ENCODE peak calls at places on chromosomes 13 and 19, in four cellular contexts. L, Z, C and E are unnamed samples.

GRCh38 chr19:35208121-35208520 is 20.4 kb downstream of the FAM187B start:
- DNase-seq in L (no peak), Z (no peak), C (no peak), E (no peak)

GRCh38 chr13:48278806-48279205 is 24.7 kb upstream of the RB1 start:
- DNase-seq in L (peak), Z (no peak), C (no peak), E (no peak)

GRCh38 chr13:103517768-103518102 is 451.5 kb upstream of the SLC10A2 start:
- DNase-seq in L (no peak), Z (no peak), C (no peak), E (no peak)

GRCh38 chr13:97938701-97939475 is 14.6 kb upstream of the IPO5 start:
- DNase-seq in L (no peak), Z (no peak), C (no peak), E (no peak)

GRCh38 chr19:23203841-23204344 is 46.3 kb downstream of the ZNF724 start:
- DNase-seq in L (no peak), Z (peak), C (no peak), E (no peak)

GRCh38 chr19:5352229-5352763 is 11.7 kb upstream of the PTPRS start:
- DNase-seq in L (no peak), Z (no peak), C (no peak), E (no peak)

GRCh38 chr19:13717194-13717643 is 47.1 kb upstream of the MRI1 start:
- DNase-seq in L (no peak), Z (no peak), C (no peak), E (no peak)

GRCh38 chr13:86298741-86299140 is 499.5 kb upstream of the SLITRK6 start:
- DNase-seq in L (no peak), Z (no peak), C (no peak), E (no peak)

GRCh38 chr13:112792511-112792910 is 102.7 kb downstream of the ATP11A start:
- DNase-seq in L (no peak), Z (peak), C (no peak), E (no peak)

GRCh38 chr13:75482820-75483079 is 781 bp upstream of the TBC1D4 start:
- DNase-seq in L (no peak), Z (no peak), C (no peak), E (no peak)

GRCh38 chr13:75480691-75481175 is 1.2 kb downstream of the TBC1D4 start:
- DNase-seq in L (peak), Z (peak), C (peak), E (no peak)

GRCh38 chr13:75482070-75482819 is at the start of gene TBC1D4:
- DNase-seq in L (peak), Z (peak), C (peak), E (peak)

GRCh38 chr13:75479102-75479501 is 2.9 kb downstream of the TBC1D4 start:
- DNase-seq in L (no peak), Z (no peak), C (no peak), E (no peak)

DNA sequence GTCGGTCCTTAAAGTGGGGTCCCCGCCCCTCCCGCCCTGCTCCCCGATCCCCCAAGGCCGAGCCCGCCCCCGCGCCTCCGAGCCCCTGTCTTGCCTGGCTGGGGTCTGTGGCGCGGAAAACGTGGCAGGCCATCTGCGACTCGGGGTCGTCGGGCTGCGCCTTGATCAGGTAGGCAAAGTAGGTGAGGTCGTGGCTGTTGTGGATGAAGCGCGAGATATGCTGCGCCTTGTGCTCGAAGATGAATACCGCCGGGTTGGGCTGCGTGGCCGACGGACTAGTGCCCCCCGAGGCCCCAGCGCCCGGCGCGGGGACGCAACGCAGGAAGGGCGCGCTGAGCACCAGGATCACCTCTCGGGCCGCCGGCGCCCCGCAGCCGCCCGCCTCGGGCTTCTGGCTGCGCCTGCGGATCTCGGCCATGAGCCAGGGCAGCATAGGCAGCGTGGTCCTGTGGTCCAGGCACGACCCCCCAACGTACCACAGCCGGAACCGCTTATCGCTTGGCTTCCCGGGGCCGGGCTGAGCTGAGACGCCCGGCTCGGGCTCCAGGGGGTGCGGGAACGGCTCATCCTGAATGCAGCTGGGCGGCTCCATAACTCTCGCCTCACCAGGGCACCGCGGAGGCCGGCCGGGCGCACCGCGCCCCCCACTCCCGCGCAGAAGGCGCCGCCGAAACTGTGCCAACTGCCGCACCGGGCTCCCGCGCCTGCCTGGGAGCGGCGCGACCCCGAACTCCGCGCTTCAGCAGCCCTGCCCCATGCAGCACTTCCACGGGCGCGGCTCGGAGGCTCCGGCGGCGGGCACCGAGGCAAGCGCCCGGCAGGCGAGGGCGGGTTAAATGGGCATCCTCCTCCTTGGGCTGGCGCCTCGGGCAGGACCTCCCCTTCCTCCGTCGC is 546 bp downstream of the TBC1D4 start:
- DNase-seq in L (peak), Z (peak), C (peak), E (no peak)
- TF ChIP-seq CTCF in L (no peak), Z (no peak), C (no peak), E (no peak)

GRCh38 chr19:39084732-39085080 is 538 bp downstream of the ACP7 start:
- DNase-seq in L (no peak), Z (no peak), C (no peak), E (no peak)
- TF ChIP-seq CTCF in L (no peak), Z (no peak), C (no peak), E (no peak)

DNA sequence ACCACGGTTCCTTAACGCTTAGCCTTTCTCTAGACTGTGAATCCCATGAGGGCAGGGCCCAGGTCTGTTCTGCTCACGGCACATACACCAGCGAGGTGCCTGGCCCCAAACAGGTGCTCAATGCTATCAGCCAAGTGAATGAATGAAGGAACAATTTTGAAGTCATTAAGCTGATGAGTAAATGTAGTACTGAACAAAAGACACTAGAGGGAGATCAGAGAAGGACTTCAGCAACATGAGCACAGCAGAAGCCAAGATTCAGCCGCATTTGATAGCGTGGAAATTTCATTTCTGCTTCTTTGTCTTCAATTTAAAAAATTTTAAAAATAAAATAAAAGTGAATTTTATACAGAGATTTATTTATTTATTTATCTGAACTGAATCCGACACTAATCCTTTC is 20.1 kb upstream of the MYO16 start:
- DNase-seq in L (no peak), Z (no peak), C (no peak), E (no peak)
- TF ChIP-seq CTCF in L (no peak), Z (peak), C (peak), E (peak)

GRCh38 chr13:110308377-110309158 is 1.5 kb downstream of the COL4A2 start:
- DNase-seq in L (peak), Z (peak), C (peak), E (no peak)
- TF ChIP-seq CTCF in L (no peak), Z (no peak), C (no peak), E (no peak)

GRCh38 chr13:25225970-25226369 is 53.9 kb upstream of the AMER2 start:
- DNase-seq in L (no peak), Z (no peak), C (no peak), E (no peak)
- TF ChIP-seq CTCF in L (no peak), Z (no peak), C (no peak), E (no peak)

DNA sequence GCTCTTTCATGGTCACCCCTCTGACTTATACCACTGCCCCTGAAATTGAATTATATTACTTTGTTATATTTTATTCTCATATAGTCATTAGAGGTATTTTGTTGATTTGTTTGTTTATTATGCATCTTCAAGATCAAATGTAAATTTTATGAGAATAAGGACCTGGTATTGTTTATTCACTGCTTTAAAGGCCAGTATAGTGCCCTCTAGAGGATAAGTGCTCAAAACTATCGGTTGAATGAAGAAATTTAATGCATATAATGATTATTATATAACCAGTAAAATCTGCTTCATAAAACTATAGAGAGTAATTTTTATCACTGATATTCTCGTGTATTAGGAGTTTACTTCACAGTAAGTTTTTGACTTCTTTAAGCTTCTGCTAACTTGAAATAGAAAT is 1401.9 kb downstream of the SLITRK1 start:
- DNase-seq in L (no peak), Z (no peak), C (no peak), E (no peak)
- TF ChIP-seq CTCF in L (no peak), Z (no peak), C (peak), E (peak)

GRCh38 chr13:32259116-32259515 is 56.0 kb downstream of the ZAR1L start:
- DNase-seq in L (no peak), Z (no peak), C (no peak), E (no peak)
- TF ChIP-seq CTCF in L (no peak), Z (no peak), C (peak), E (peak)

DNA sequence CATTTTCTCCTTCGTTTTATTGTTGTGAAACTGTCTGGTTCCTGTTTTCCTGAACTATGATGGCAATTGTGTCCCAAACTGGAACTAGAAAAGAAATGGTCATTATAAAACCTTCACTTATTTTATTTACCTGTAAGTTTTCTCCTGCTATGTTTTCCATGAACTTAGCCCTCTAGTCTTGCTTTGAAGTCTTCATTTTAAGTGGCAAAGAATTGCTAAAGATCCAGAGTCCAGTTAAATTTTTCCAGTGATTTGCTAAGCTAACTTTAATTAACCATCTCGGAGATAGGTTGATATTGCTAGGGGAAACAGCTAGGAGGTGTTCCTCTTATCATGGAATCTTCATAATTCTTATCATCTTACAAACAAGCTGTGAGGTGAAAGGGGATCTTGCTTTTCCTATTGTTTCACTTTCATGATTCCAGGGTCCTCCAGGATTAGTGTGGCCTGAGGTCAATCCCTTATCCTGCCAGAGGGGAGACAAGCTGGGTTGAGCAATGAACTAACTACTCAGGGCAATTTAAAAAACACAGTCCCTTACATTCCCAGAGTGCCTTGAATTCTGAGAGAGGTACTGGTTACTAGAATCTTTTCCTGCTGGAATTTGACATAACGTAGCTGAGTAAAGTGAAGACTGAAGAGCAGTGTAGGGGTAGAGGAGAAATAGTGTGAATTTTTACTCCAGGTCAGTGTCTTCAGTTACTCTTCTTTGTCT is 112.5 kb downstream of the ESD start:
- DNase-seq in L (peak), Z (no peak), C (no peak), E (no peak)
- TF ChIP-seq CTCF in L (no peak), Z (no peak), C (peak), E (no peak)

DNA sequence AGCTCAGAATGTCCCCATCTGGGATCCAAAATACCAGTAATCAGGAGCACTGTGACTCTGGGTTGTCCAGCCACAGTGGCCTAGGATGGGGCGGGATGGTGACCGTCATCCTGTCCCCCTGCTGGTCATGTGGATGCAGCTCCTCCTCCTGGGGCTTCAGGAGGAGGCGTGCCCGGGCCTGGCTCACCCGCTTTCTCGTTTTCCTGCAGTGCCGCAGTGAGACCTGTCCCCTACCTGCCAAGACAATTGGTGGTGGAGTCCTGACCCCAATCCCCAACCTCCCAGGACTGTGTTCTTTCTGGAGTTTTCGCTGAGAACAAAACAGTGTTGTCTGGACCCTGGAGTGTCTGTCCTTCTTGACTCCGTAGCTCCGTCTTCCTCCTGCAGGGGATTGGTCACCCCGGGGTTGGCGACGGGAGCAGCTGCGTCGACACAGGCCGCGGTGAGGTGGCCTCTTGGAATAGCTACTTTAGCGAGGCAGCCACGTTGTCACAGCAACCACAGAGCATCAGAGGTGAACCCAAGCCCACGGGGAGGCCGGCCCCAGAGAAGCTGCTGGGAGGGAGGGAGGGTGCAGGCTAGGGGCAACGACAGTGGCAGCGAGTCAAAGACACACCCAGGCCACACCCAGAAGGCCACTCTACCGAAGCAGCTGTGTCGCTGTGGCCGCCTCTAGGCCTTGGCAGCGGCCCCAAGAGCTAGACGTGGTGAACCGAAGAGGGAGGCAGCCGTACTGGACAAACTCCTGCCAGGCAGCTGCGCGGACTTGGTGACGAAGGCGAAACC is 10.1 kb upstream of the EMC10 start:
- DNase-seq in L (no peak), Z (peak), C (peak), E (no peak)
- TF ChIP-seq CTCF in L (peak), Z (no peak), C (peak), E (peak)

GRCh38 chr19:57342582-57342981 is 8.5 kb upstream of the ZNF304 start:
- DNase-seq in L (no peak), Z (no peak), C (no peak), E (no peak)

GRCh38 chr19:57334191-57334590 is 13.9 kb downstream of the ZNF543 start:
- DNase-seq in L (no peak), Z (no peak), C (no peak), E (no peak)

DNA sequence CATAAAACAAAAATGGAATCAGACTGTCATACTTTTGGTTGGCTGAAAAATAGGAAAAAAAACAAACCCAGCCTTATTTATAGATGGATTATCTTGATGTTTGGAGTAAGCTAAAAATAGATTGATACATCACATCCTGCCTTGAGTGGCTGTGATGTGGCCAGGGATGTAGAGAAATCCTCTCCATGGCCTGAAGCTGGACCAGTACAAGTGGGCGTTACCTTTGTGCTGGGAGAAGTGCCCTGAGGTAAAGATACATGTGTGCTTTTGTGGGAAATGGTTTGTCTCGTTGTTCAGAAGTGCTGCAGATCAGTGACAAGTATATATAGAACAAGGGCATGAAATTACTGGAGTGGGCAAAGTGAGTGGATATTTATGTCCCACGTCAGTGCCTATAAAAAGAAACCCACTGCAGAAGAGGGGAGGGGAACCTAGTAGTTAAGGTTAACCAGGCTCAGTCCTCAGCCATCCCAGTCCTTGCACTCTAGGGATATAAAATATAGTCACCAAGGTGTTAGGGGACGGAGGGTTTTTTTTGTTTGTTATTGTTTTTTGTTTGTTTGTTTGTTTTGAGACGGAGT is 12.2 kb upstream of the ZNF304 start:
- DNase-seq in L (no peak), Z (no peak), C (no peak), E (no peak)
- TF ChIP-seq CTCF in L (no peak), Z (no peak), C (no peak), E (no peak)